ENCODE peak calls at places on chromosome 20, in six cellular contexts. One of them, this sample, is unnamed.

GRCh38 chr20:50245561-50246366 is 55.1 kb downstream of the CEBPB start:
- DNase-seq in astrocyte: peak; percentile 55
- DNase-seq in upper lobe of right lung: no peak
- DNase-seq in endothelial cell of umbilical vein: no peak
- DNase-seq in Peyer's patch: no peak
- DNase-seq in pancreas: no peak
- DNase-seq in this sample: no peak

GRCh38 chr20:24948939-24949679 is at the start of gene CST7:
- DNase-seq in astrocyte: peak; percentile 31
- DNase-seq in upper lobe of right lung: peak; percentile 75
- DNase-seq in endothelial cell of umbilical vein: no peak
- DNase-seq in Peyer's patch: peak; percentile 63
- DNase-seq in pancreas: no peak
- DNase-seq in this sample: peak; percentile 86

GRCh38 chr20:51586005-51586440 is 43.5 kb upstream of the NFATC2 start:
- DNase-seq in astrocyte: peak; percentile 91
- DNase-seq in upper lobe of right lung: no peak
- DNase-seq in endothelial cell of umbilical vein: no peak
- DNase-seq in Peyer's patch: no peak
- DNase-seq in pancreas: no peak
- DNase-seq in this sample: no peak

GRCh38 chr20:46833360-46833759 is 61.3 kb upstream of the EYA2 start:
- DNase-seq in astrocyte: no peak
- DNase-seq in upper lobe of right lung: no peak
- DNase-seq in endothelial cell of umbilical vein: no peak
- DNase-seq in Peyer's patch: no peak
- DNase-seq in pancreas: no peak
- DNase-seq in this sample: no peak

GRCh38 chr20:51497542-51498467 is 44.7 kb downstream of the NFATC2 start:
- DNase-seq in astrocyte: peak; percentile 49
- DNase-seq in upper lobe of right lung: no peak
- DNase-seq in endothelial cell of umbilical vein: peak; percentile 26
- DNase-seq in Peyer's patch: no peak
- DNase-seq in pancreas: no peak
- DNase-seq in this sample: no peak

GRCh38 chr20:10707791-10708190 is 34.0 kb upstream of the JAG1 start:
- DNase-seq in astrocyte: no peak
- DNase-seq in upper lobe of right lung: no peak
- DNase-seq in endothelial cell of umbilical vein: no peak
- DNase-seq in Peyer's patch: no peak
- DNase-seq in pancreas: no peak
- DNase-seq in this sample: no peak

GRCh38 chr20:11267131-11267761 is 593.4 kb upstream of the JAG1 start:
- DNase-seq in astrocyte: peak; percentile 97
- DNase-seq in upper lobe of right lung: no peak
- DNase-seq in endothelial cell of umbilical vein: peak; percentile 94
- DNase-seq in Peyer's patch: no peak
- DNase-seq in pancreas: peak; percentile 30
- DNase-seq in this sample: no peak

GRCh38 chr20:10113746-10114145 is 79.0 kb downstream of the ANKEF1 start:
- DNase-seq in astrocyte: peak; percentile 48
- DNase-seq in upper lobe of right lung: no peak
- DNase-seq in endothelial cell of umbilical vein: no peak
- DNase-seq in Peyer's patch: no peak
- DNase-seq in pancreas: no peak
- DNase-seq in this sample: no peak

GRCh38 chr20:49323622-49324238 is 45.9 kb upstream of the ZNFX1 start:
- DNase-seq in astrocyte: peak; percentile 86
- DNase-seq in upper lobe of right lung: no peak
- DNase-seq in endothelial cell of umbilical vein: peak; percentile 89
- DNase-seq in Peyer's patch: no peak
- DNase-seq in pancreas: no peak
- DNase-seq in this sample: no peak

GRCh38 chr20:16580596-16580995 is 7.3 kb upstream of the KIF16B start:
- DNase-seq in astrocyte: no peak
- DNase-seq in upper lobe of right lung: no peak
- DNase-seq in endothelial cell of umbilical vein: no peak
- DNase-seq in Peyer's patch: no peak
- DNase-seq in pancreas: no peak
- DNase-seq in this sample: no peak

GRCh38 chr20:3687655-3688054 is 5.8 kb upstream of the ADAM33 start:
- DNase-seq in astrocyte: peak; percentile 47
- DNase-seq in upper lobe of right lung: no peak
- DNase-seq in endothelial cell of umbilical vein: peak; percentile 18
- DNase-seq in Peyer's patch: no peak
- DNase-seq in pancreas: no peak
- DNase-seq in this sample: no peak

GRCh38 chr20:3689978-3690377 is 8.2 kb upstream of the ADAM33 start:
- DNase-seq in astrocyte: no peak
- DNase-seq in upper lobe of right lung: no peak
- DNase-seq in endothelial cell of umbilical vein: no peak
- DNase-seq in Peyer's patch: no peak
- DNase-seq in pancreas: no peak
- DNase-seq in this sample: no peak

GRCh38 chr20:3690413-3690812 is 8.6 kb upstream of the ADAM33 start:
- DNase-seq in astrocyte: no peak
- DNase-seq in upper lobe of right lung: no peak
- DNase-seq in endothelial cell of umbilical vein: no peak
- DNase-seq in Peyer's patch: no peak
- DNase-seq in pancreas: no peak
- DNase-seq in this sample: no peak

GRCh38 chr20:3685341-3685740 is 3.5 kb upstream of the ADAM33 start:
- DNase-seq in astrocyte: no peak
- DNase-seq in upper lobe of right lung: no peak
- DNase-seq in endothelial cell of umbilical vein: no peak
- DNase-seq in Peyer's patch: no peak
- DNase-seq in pancreas: no peak
- DNase-seq in this sample: no peak

GRCh38 chr20:3686867-3687321 is 5.1 kb upstream of the ADAM33 start:
- DNase-seq in astrocyte: peak; percentile 89
- DNase-seq in upper lobe of right lung: no peak
- DNase-seq in endothelial cell of umbilical vein: no peak
- DNase-seq in Peyer's patch: peak; percentile 63
- DNase-seq in pancreas: peak; percentile 24
- DNase-seq in this sample: no peak
- TF ChIP-seq CTCF in astrocyte: peak; percentile 20
- TF ChIP-seq CTCF in upper lobe of right lung: no peak
- TF ChIP-seq CTCF in endothelial cell of umbilical vein: no peak
- TF ChIP-seq CTCF in Peyer's patch: no peak
- TF ChIP-seq CTCF in pancreas: no peak
- TF ChIP-seq CTCF in this sample: no peak

DNA sequence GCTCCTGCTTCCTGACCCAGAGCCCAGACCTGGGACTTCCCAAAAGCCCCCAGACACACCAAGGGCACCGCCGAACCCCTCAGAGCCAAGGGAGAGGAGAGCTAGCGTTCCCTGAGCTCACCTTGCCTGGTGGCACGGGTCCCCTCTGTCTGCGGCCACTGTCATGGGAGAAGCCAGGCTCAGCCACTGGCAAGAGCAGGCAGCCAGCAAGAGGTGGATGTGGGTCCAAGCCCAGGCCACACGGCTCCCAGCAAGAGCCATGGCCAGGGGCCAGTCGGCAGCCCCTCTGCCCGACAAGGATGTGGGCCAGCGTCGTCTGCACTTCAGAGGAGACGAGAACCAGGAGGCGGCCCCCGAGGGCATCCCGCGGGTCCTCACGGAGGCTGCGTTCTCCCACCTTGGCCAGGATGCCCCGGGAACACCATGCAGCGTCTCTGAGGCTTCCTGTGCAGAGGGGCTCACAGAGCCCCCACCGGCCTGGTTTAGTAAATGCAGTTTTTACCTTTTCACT is 2.2 kb upstream of the PPDPF start:
- DNase-seq in astrocyte: no peak
- DNase-seq in upper lobe of right lung: no peak
- DNase-seq in endothelial cell of umbilical vein: no peak
- DNase-seq in Peyer's patch: peak; percentile 40
- DNase-seq in pancreas: no peak
- DNase-seq in this sample: no peak
- TF ChIP-seq CTCF in astrocyte: no peak
- TF ChIP-seq CTCF in upper lobe of right lung: no peak
- TF ChIP-seq CTCF in endothelial cell of umbilical vein: no peak
- TF ChIP-seq CTCF in Peyer's patch: no peak
- TF ChIP-seq CTCF in pancreas: no peak
- TF ChIP-seq CTCF in this sample: peak; percentile 35

GRCh38 chr20:61253640-61254511 is 1.8 kb downstream of the CDH4 start:
- DNase-seq in astrocyte: peak; percentile 51
- DNase-seq in upper lobe of right lung: no peak
- DNase-seq in endothelial cell of umbilical vein: no peak
- DNase-seq in Peyer's patch: peak; percentile 42
- DNase-seq in pancreas: no peak
- DNase-seq in this sample: no peak
- TF ChIP-seq CTCF in astrocyte: no peak
- TF ChIP-seq CTCF in upper lobe of right lung: no peak
- TF ChIP-seq CTCF in endothelial cell of umbilical vein: no peak
- TF ChIP-seq CTCF in Peyer's patch: no peak
- TF ChIP-seq CTCF in pancreas: no peak
- TF ChIP-seq CTCF in this sample: peak; percentile 19

DNA sequence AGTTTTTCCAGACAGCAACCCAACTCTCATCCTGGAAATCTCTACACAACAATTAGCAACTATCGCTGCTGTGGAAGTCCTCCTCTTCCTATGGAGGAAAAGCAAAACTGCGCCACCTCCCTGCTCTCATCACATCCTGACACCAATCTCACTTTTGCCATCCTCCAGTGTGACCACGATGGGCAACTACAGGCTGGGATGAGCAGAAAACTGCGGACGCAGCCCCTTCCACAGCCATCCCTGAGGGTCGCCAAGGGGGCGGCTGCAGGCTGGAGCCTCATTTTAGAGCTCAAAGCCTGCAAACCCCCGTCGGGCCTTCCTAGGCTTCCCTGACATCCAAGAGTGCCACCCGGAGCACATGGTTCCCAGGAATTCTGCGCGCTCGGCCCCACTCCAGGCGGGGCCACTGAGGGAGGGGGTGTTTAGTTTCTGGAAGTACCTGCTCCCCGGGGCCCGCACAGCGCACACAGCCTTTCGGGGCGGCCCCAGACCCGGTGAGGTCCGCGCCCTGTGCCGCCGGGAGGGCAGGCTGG is 1.2 kb downstream of the TCFL5 start:
- DNase-seq in astrocyte: peak; percentile 30
- DNase-seq in upper lobe of right lung: no peak
- DNase-seq in endothelial cell of umbilical vein: peak; percentile 52
- DNase-seq in Peyer's patch: no peak
- DNase-seq in pancreas: no peak
- DNase-seq in this sample: peak; percentile 52
- TF ChIP-seq CTCF in astrocyte: no peak
- TF ChIP-seq CTCF in upper lobe of right lung: no peak
- TF ChIP-seq CTCF in endothelial cell of umbilical vein: peak; percentile 2
- TF ChIP-seq CTCF in Peyer's patch: no peak
- TF ChIP-seq CTCF in pancreas: no peak
- TF ChIP-seq CTCF in this sample: peak; percentile 54

GRCh38 chr20:34703061-34703572 is 1.0 kb upstream of the TP53INP2 start:
- DNase-seq in astrocyte: no peak
- DNase-seq in upper lobe of right lung: no peak
- DNase-seq in endothelial cell of umbilical vein: no peak
- DNase-seq in Peyer's patch: no peak
- DNase-seq in pancreas: no peak
- DNase-seq in this sample: no peak

GRCh38 chr20:34705008-34705382 is 851 bp downstream of the TP53INP2 start:
- DNase-seq in astrocyte: no peak
- DNase-seq in upper lobe of right lung: no peak
- DNase-seq in endothelial cell of umbilical vein: no peak
- DNase-seq in Peyer's patch: no peak
- DNase-seq in pancreas: no peak
- DNase-seq in this sample: no peak

GRCh38 chr20:34705383-34706021 is 1.4 kb downstream of the TP53INP2 start:
- DNase-seq in astrocyte: no peak
- DNase-seq in upper lobe of right lung: no peak
- DNase-seq in endothelial cell of umbilical vein: peak; percentile 58
- DNase-seq in Peyer's patch: peak; percentile 78
- DNase-seq in pancreas: peak; percentile 41
- DNase-seq in this sample: no peak

GRCh38 chr20:34703573-34704176 is 469 bp upstream of the TP53INP2 start:
- DNase-seq in astrocyte: peak; percentile 14
- DNase-seq in upper lobe of right lung: no peak
- DNase-seq in endothelial cell of umbilical vein: peak; percentile 46
- DNase-seq in Peyer's patch: no peak
- DNase-seq in pancreas: peak; percentile 38
- DNase-seq in this sample: no peak

DNA sequence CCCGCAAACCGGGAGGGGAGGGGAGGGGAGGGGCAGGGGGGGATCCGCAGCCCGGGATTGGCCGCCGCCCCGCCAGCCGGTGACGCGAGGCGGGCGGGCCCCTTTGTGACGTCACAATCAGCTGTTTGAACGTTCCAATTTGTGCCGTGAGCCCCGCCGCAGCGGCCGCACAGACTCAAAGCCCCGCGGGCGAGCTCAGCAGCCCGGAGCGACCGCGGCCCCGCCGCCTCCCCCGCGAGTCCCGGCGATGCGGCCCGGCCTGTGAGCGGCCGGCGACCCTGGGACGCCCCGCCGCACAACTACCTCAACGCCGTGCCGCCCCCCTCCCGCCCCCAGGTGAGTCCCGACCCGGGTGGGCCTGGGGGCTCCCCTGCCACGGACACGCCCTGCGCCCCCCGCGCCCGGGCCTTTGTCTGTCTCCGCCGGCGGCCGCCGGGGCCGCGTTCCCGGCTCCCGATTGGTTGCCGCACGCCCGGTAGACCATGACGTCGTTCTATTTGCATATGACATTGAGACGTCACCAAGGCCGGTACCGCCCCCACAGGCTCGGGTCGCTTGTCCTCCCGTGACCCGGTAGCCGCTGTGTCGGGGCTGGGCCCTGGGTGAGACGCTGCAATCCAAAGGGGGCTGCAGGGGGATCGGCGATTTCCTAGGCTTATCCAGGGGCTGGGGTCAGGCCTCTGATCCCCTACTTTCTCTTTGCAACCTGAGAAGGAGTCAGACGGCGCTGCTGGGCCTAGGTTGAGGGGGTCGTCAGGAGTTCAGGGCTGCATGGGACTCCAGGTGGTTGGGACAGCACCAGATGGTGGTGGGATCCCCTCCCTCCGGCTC is at the start of gene TP53INP2:
- DNase-seq in astrocyte: peak; percentile 85
- DNase-seq in upper lobe of right lung: peak; percentile 96
- DNase-seq in endothelial cell of umbilical vein: peak; percentile 81
- DNase-seq in Peyer's patch: peak; percentile 94
- DNase-seq in pancreas: peak; percentile 93
- DNase-seq in this sample: peak; percentile 95
- TF ChIP-seq CTCF in astrocyte: no peak
- TF ChIP-seq CTCF in upper lobe of right lung: no peak
- TF ChIP-seq CTCF in endothelial cell of umbilical vein: no peak
- TF ChIP-seq CTCF in Peyer's patch: no peak
- TF ChIP-seq CTCF in pancreas: no peak
- TF ChIP-seq CTCF in this sample: no peak